ENCODE peak calls at places on chromosomes 5 and 9, in nine cellular contexts. Q, T, X, F, Y, K, S, C and H are unnamed samples.

GRCh38 chr9:93699650-93700049 is 123.3 kb downstream of the PHF2 start:
- DNase-seq in Q (no peak), T (no peak), X (no peak), F (no peak), Y (no peak), K (no peak), S (no peak), C (no peak), H (no peak)

GRCh38 chr9:138009456-138010273 is 132.1 kb downstream of the CACNA1B start:
- DNase-seq in Q (no peak), T (no peak), X (no peak), F (no peak), Y (no peak), K (no peak), S (no peak), C (no peak), H (no peak)

GRCh38 chr9:437066-438015 is 222.7 kb downstream of the DOCK8 start:
- DNase-seq in Q (no peak), T (no peak), X (no peak), F (no peak), Y (no peak), K (no peak), S (peak), C (no peak), H (peak)

GRCh38 chr9:130994546-130995398 is 14.2 kb upstream of the LAMC3 start:
- DNase-seq in Q (peak), T (no peak), X (no peak), F (no peak), Y (no peak), K (peak), S (no peak), C (no peak), H (no peak)

GRCh38 chr5:60743511-60744314 is 43.7 kb upstream of the DEPDC1B start:
- DNase-seq in Q (no peak), T (no peak), X (no peak), F (no peak), Y (no peak), K (no peak), S (no peak), C (no peak), H (no peak)

GRCh38 chr5:11918463-11919045 is 14.3 kb upstream of the CTNND2 start:
- DNase-seq in Q (no peak), T (no peak), X (no peak), F (no peak), Y (no peak), K (no peak), S (no peak), C (no peak), H (no peak)

GRCh38 chr9:1100945-1101344 is 50.8 kb downstream of the DMRT2 start:
- DNase-seq in Q (no peak), T (no peak), X (no peak), F (no peak), Y (no peak), K (peak), S (peak), C (no peak), H (no peak)

GRCh38 chr9:92196909-92197308 is 81.7 kb upstream of the SPTLC1 start:
- DNase-seq in Q (no peak), T (no peak), X (no peak), F (no peak), Y (no peak), K (peak), S (no peak), C (no peak), H (no peak)

GRCh38 chr9:16575142-16575877 is 295.2 kb downstream of the BNC2 start:
- DNase-seq in Q (no peak), T (no peak), X (no peak), F (no peak), Y (no peak), K (peak), S (no peak), C (no peak), H (no peak)

GRCh38 chr9:93116049-93116961 is 17.7 kb downstream of the NINJ1 start:
- DNase-seq in Q (no peak), T (peak), X (no peak), F (no peak), Y (no peak), K (peak), S (no peak), C (no peak), H (no peak)

GRCh38 chr5:53480474-53481353 is at the start of gene FST:
- DNase-seq in Q (peak), T (peak), X (no peak), F (peak), Y (no peak), K (no peak), S (peak), C (no peak), H (no peak)

GRCh38 chr9:22049411-22049810 is 40.3 kb upstream of the CDKN2B start:
- DNase-seq in Q (no peak), T (no peak), X (no peak), F (no peak), Y (no peak), K (no peak), S (peak), C (no peak), H (no peak)

GRCh38 chr9:1298027-1298426 is 247.9 kb downstream of the DMRT2 start:
- DNase-seq in Q (no peak), T (no peak), X (no peak), F (no peak), Y (no peak), K (no peak), S (no peak), C (no peak), H (no peak)

GRCh38 chr5:39412995-39413394 is 11.8 kb downstream of the DAB2 start:
- DNase-seq in Q (no peak), T (no peak), X (no peak), F (no peak), Y (no peak), K (no peak), S (no peak), C (no peak), H (no peak)

GRCh38 chr5:131081371-131081770 is 83.7 kb downstream of the HINT1 start:
- DNase-seq in Q (no peak), T (no peak), X (no peak), F (no peak), Y (no peak), K (no peak), S (no peak), C (no peak), H (no peak)

GRCh38 chr5:132283423-132284043 is 10.7 kb upstream of the SLC22A4 start:
- DNase-seq in Q (no peak), T (peak), X (no peak), F (no peak), Y (no peak), K (peak), S (peak), C (no peak), H (no peak)

GRCh38 chr9:15205632-15206243 is 101.3 kb downstream of the TTC39B start:
- DNase-seq in Q (no peak), T (no peak), X (no peak), F (no peak), Y (no peak), K (peak), S (peak), C (no peak), H (peak)

GRCh38 chr5:152723482-152723881 is 318.4 kb upstream of the NMUR2 start:
- DNase-seq in Q (no peak), T (no peak), X (no peak), F (no peak), Y (no peak), K (peak), S (no peak), C (no peak), H (no peak)

GRCh38 chr9:94534901-94535300 is 20.0 kb upstream of the PCAT7 start:
- DNase-seq in Q (no peak), T (no peak), X (no peak), F (no peak), Y (no peak), K (no peak), S (no peak), C (no peak), H (no peak)

GRCh38 chr5:94538260-94538659 is 80.1 kb downstream of the KIAA0825 start:
- DNase-seq in Q (no peak), T (no peak), X (no peak), F (no peak), Y (no peak), K (no peak), S (no peak), C (no peak), H (no peak)

GRCh38 chr9:129023036-129023907 is 4.9 kb downstream of the SH3GLB2 start:
- DNase-seq in Q (peak), T (no peak), X (no peak), F (no peak), Y (no peak), K (peak), S (peak), C (no peak), H (peak)

GRCh38 chr9:4435197-4435596 is 55.1 kb upstream of the SLC1A1 start:
- DNase-seq in Q (no peak), T (no peak), X (no peak), F (no peak), Y (no peak), K (peak), S (no peak), C (no peak), H (no peak)

GRCh38 chr5:179268399-179268952 is 76.8 kb downstream of the ADAMTS2 start:
- DNase-seq in Q (no peak), T (no peak), X (no peak), F (no peak), Y (no peak), K (no peak), S (no peak), C (no peak), H (no peak)

GRCh38 chr9:100295240-100295639 is 57.5 kb downstream of the TEX10 start:
- DNase-seq in Q (no peak), T (no peak), X (no peak), F (no peak), Y (no peak), K (no peak), S (no peak), C (no peak), H (no peak)

GRCh38 chr5:122346897-122347581 is 35.0 kb downstream of the SNCAIP start:
- DNase-seq in Q (no peak), T (no peak), X (no peak), F (no peak), Y (no peak), K (no peak), S (no peak), C (no peak), H (no peak)

GRCh38 chr5:99191181-99191775 is 262.5 kb upstream of the CHD1 start:
- DNase-seq in Q (no peak), T (no peak), X (no peak), F (no peak), Y (no peak), K (peak), S (peak), C (no peak), H (peak)

GRCh38 chr9:87545858-87546257 is 48.2 kb downstream of the DAPK1 start:
- DNase-seq in Q (no peak), T (no peak), X (no peak), F (no peak), Y (no peak), K (no peak), S (peak), C (no peak), H (no peak)

GRCh38 chr5:131377785-131378325 is 114.0 kb downstream of the CDC42SE2 start:
- DNase-seq in Q (no peak), T (no peak), X (no peak), F (no peak), Y (no peak), K (peak), S (peak), C (no peak), H (no peak)

GRCh38 chr9:6739218-6739617 is 18.6 kb upstream of the KDM4C start:
- DNase-seq in Q (peak), T (no peak), X (no peak), F (peak), Y (no peak), K (peak), S (peak), C (no peak), H (no peak)

GRCh38 chr9:134365791-134366222 is 39.6 kb downstream of the RXRA start:
- DNase-seq in Q (no peak), T (no peak), X (no peak), F (no peak), Y (no peak), K (no peak), S (peak), C (peak), H (no peak)

GRCh38 chr5:86806206-86806605 is 188.5 kb downstream of the COX7C start:
- DNase-seq in Q (no peak), T (no peak), X (no peak), F (no peak), Y (no peak), K (peak), S (no peak), C (no peak), H (no peak)

GRCh38 chr9:136048560-136049411 is 46.3 kb downstream of the NACC2 start:
- DNase-seq in Q (no peak), T (no peak), X (no peak), F (peak), Y (no peak), K (no peak), S (no peak), C (no peak), H (no peak)

GRCh38 chr9:31168161-31168560 is 1216.3 kb upstream of the ACO1 start:
- DNase-seq in Q (no peak), T (no peak), X (no peak), F (no peak), Y (no peak), K (peak), S (no peak), C (no peak), H (no peak)

GRCh38 chr9:119802621-119803020 is 433.4 kb upstream of the BRINP1 start:
- DNase-seq in Q (no peak), T (no peak), X (no peak), F (no peak), Y (no peak), K (peak), S (no peak), C (no peak), H (no peak)

GRCh38 chr5:147336871-147337270 is 102.0 kb downstream of the STK32A start:
- DNase-seq in Q (no peak), T (no peak), X (no peak), F (no peak), Y (no peak), K (no peak), S (no peak), C (no peak), H (no peak)

GRCh38 chr5:8633706-8634105 is 764.8 kb downstream of the MTRR start:
- DNase-seq in Q (no peak), T (no peak), X (no peak), F (no peak), Y (no peak), K (peak), S (peak), C (no peak), H (peak)

GRCh38 chr9:136342191-136343120 is 15.1 kb downstream of the GPSM1 start:
- DNase-seq in Q (no peak), T (peak), X (peak), F (peak), Y (peak), K (no peak), S (peak), C (no peak), H (peak)

GRCh38 chr5:106640511-106640910 is 1030.2 kb downstream of the EFNA5 start:
- DNase-seq in Q (no peak), T (no peak), X (no peak), F (no peak), Y (no peak), K (no peak), S (no peak), C (no peak), H (no peak)

GRCh38 chr5:151315998-151316597 is 12.5 kb upstream of the SLC36A3 start:
- DNase-seq in Q (peak), T (peak), X (peak), F (peak), Y (peak), K (peak), S (peak), C (peak), H (peak)